ENCODE peak calls at places on chromosome 1, in four cellular contexts. One of them, this sample, is unnamed.

GRCh38 chr1:184757406-184757805 is 2.7 kb upstream of the EDEM3 start:
- DNase-seq in CD8-positive, alpha-beta memory T cell: no peak
- DNase-seq in ELF-1: no peak
- DNase-seq in activated CD4-positive, alpha-beta T cell treated with anti-CD3 and anti-CD28 coated beads, Interleukin-2, amount 50 U/mL, for 1 hour: no peak
- DNase-seq in this sample: no peak

GRCh38 chr1:59446257-59446901 is 149.5 kb downstream of the FGGY start:
- DNase-seq in CD8-positive, alpha-beta memory T cell: no peak
- DNase-seq in ELF-1: peak
- DNase-seq in activated CD4-positive, alpha-beta T cell treated with anti-CD3 and anti-CD28 coated beads, Interleukin-2, amount 50 U/mL, for 1 hour: no peak
- DNase-seq in this sample: no peak

GRCh38 chr1:218717611-218718010 is 372.5 kb downstream of the TGFB2 start:
- DNase-seq in CD8-positive, alpha-beta memory T cell: no peak
- DNase-seq in ELF-1: no peak
- DNase-seq in activated CD4-positive, alpha-beta T cell treated with anti-CD3 and anti-CD28 coated beads, Interleukin-2, amount 50 U/mL, for 1 hour: no peak
- DNase-seq in this sample: no peak

GRCh38 chr1:193538690-193539089 is 352.3 kb upstream of the B3GALT2 start:
- DNase-seq in CD8-positive, alpha-beta memory T cell: no peak
- DNase-seq in ELF-1: no peak
- DNase-seq in activated CD4-positive, alpha-beta T cell treated with anti-CD3 and anti-CD28 coated beads, Interleukin-2, amount 50 U/mL, for 1 hour: no peak
- DNase-seq in this sample: no peak

GRCh38 chr1:152824964-152825363 is 2.3 kb upstream of the LCE1A start:
- DNase-seq in CD8-positive, alpha-beta memory T cell: no peak
- DNase-seq in ELF-1: no peak
- DNase-seq in activated CD4-positive, alpha-beta T cell treated with anti-CD3 and anti-CD28 coated beads, Interleukin-2, amount 50 U/mL, for 1 hour: no peak
- DNase-seq in this sample: no peak

GRCh38 chr1:36776949-36777348 is 257.4 kb downstream of the GRIK3 start:
- DNase-seq in CD8-positive, alpha-beta memory T cell: no peak
- DNase-seq in ELF-1: no peak
- DNase-seq in activated CD4-positive, alpha-beta T cell treated with anti-CD3 and anti-CD28 coated beads, Interleukin-2, amount 50 U/mL, for 1 hour: no peak
- DNase-seq in this sample: no peak

GRCh38 chr1:193767891-193768290 is 581.5 kb upstream of the B3GALT2 start:
- DNase-seq in CD8-positive, alpha-beta memory T cell: no peak
- DNase-seq in ELF-1: no peak
- DNase-seq in activated CD4-positive, alpha-beta T cell treated with anti-CD3 and anti-CD28 coated beads, Interleukin-2, amount 50 U/mL, for 1 hour: no peak
- DNase-seq in this sample: no peak

GRCh38 chr1:107016376-107016978 is 40.0 kb upstream of the PRMT6 start:
- DNase-seq in CD8-positive, alpha-beta memory T cell: no peak
- DNase-seq in ELF-1: no peak
- DNase-seq in activated CD4-positive, alpha-beta T cell treated with anti-CD3 and anti-CD28 coated beads, Interleukin-2, amount 50 U/mL, for 1 hour: no peak
- DNase-seq in this sample: no peak

GRCh38 chr1:99266731-99267130 is 2.4 kb downstream of the PLPPR4 start:
- DNase-seq in CD8-positive, alpha-beta memory T cell: no peak
- DNase-seq in ELF-1: no peak
- DNase-seq in activated CD4-positive, alpha-beta T cell treated with anti-CD3 and anti-CD28 coated beads, Interleukin-2, amount 50 U/mL, for 1 hour: no peak
- DNase-seq in this sample: no peak

GRCh38 chr1:218459878-218460277 is 114.7 kb downstream of the TGFB2 start:
- DNase-seq in CD8-positive, alpha-beta memory T cell: no peak
- DNase-seq in ELF-1: peak
- DNase-seq in activated CD4-positive, alpha-beta T cell treated with anti-CD3 and anti-CD28 coated beads, Interleukin-2, amount 50 U/mL, for 1 hour: no peak
- DNase-seq in this sample: no peak

GRCh38 chr1:17371896-17372295 is at the start of gene PADI6:
- DNase-seq in CD8-positive, alpha-beta memory T cell: no peak
- DNase-seq in ELF-1: no peak
- DNase-seq in activated CD4-positive, alpha-beta T cell treated with anti-CD3 and anti-CD28 coated beads, Interleukin-2, amount 50 U/mL, for 1 hour: no peak
- DNase-seq in this sample: no peak

This sample was measured in GM12892.